ENCODE peak calls at places on chromosomes 5 and 9, in eight cellular contexts. A is A549, Q is psoas muscle, B is stomach, J is gastrocnemius medialis, W is lower leg skin, K is PC-3, R is cardiac fibroblast. N is an unnamed sample.

GRCh38 chr5:173354645-173355044 is 26.4 kb upstream of the STC2 start:
- DNase-seq in A (no peak), Q (no peak), B (no peak), J (no peak), W (no peak), K (no peak), R (no peak), N (no peak)

GRCh38 chr9:128211551-128212281 is 8.5 kb downstream of the DNM1 start:
- DNase-seq in A (peak; percentile 75), Q (no peak), B (no peak), J (no peak), W (no peak), K (no peak), R (no peak), N (no peak)

GRCh38 chr9:72600671-72601070 is 79.3 kb downstream of the TMC1 start:
- DNase-seq in A (no peak), Q (no peak), B (no peak), J (no peak), W (no peak), K (no peak), R (peak; percentile 20), N (no peak)

GRCh38 chr9:123763910-123764588 is 165.9 kb downstream of the DENND1A start:
- DNase-seq in A (no peak), Q (no peak), B (no peak), J (no peak), W (no peak), K (no peak), R (peak; percentile 16), N (no peak)

GRCh38 chr9:110979636-110980035 is 58.6 kb downstream of the LPAR1 start:
- DNase-seq in A (no peak), Q (no peak), B (no peak), J (no peak), W (no peak), K (no peak), R (peak; percentile 55), N (no peak)

GRCh38 chr9:98805506-98806272 is 1.8 kb upstream of the GALNT12 start:
- DNase-seq in A (no peak), Q (no peak), B (no peak), J (no peak), W (no peak), K (no peak), R (peak; percentile 74), N (no peak)

GRCh38 chr9:32294051-32294600 is 90.3 kb upstream of the ACO1 start:
- DNase-seq in A (no peak), Q (no peak), B (no peak), J (no peak), W (no peak), K (no peak), R (no peak), N (no peak)

GRCh38 chr5:172919525-172920446 is 39.4 kb upstream of the RPL26L1 start:
- DNase-seq in A (no peak), Q (peak; percentile 58), B (peak; percentile 71), J (peak; percentile 76), W (no peak), K (no peak), R (peak; percentile 75), N (no peak)

GRCh38 chr5:180097926-180098325 is 26.4 kb upstream of the RNF130 start:
- DNase-seq in A (no peak), Q (no peak), B (no peak), J (no peak), W (no peak), K (no peak), R (no peak), N (no peak)

GRCh38 chr9:88535226-88535931 is 401 bp downstream of the NXNL2 start:
- DNase-seq in A (no peak), Q (no peak), B (peak; percentile 30), J (no peak), W (no peak), K (no peak), R (no peak), N (no peak)

GRCh38 chr5:53362521-53362941 is 117.9 kb upstream of the FST start:
- DNase-seq in A (peak; percentile 37), Q (no peak), B (no peak), J (no peak), W (peak; percentile 38), K (peak; percentile 97), R (peak; percentile 98), N (no peak)

GRCh38 chr5:139413963-139414362 is 10.1 kb upstream of the SPATA24 start:
- DNase-seq in A (no peak), Q (no peak), B (no peak), J (no peak), W (no peak), K (no peak), R (no peak), N (peak; percentile 24)

GRCh38 chr9:114737118-114737517 is 55.1 kb upstream of the TEX48 start:
- DNase-seq in A (no peak), Q (no peak), B (no peak), J (no peak), W (no peak), K (peak; percentile 33), R (no peak), N (no peak)

GRCh38 chr5:83551826-83552225 is 80.3 kb downstream of the VCAN start:
- DNase-seq in A (no peak), Q (no peak), B (no peak), J (no peak), W (no peak), K (peak; percentile 37), R (peak; percentile 80), N (no peak)

GRCh38 chr9:94639996-94640376 is 668 bp upstream of the FBP1 start:
- DNase-seq in A (no peak), Q (no peak), B (no peak), J (no peak), W (no peak), K (peak; percentile 55), R (no peak), N (no peak)

GRCh38 chr9:94642526-94642925 is 3.2 kb upstream of the FBP1 start:
- DNase-seq in A (no peak), Q (no peak), B (no peak), J (no peak), W (no peak), K (no peak), R (no peak), N (no peak)

GRCh38 chr9:94643176-94643575 is 3.9 kb upstream of the FBP1 start:
- DNase-seq in A (no peak), Q (no peak), B (no peak), J (no peak), W (no peak), K (no peak), R (no peak), N (no peak)

GRCh38 chr9:94639045-94639995 is at the start of gene FBP1:
- DNase-seq in A (no peak), Q (peak; percentile 52), B (peak; percentile 64), J (no peak), W (no peak), K (peak; percentile 39), R (no peak), N (no peak)

GRCh38 chr9:94638335-94639044 is 828 bp downstream of the FBP1 start:
- DNase-seq in A (no peak), Q (no peak), B (peak; percentile 47), J (no peak), W (no peak), K (no peak), R (no peak), N (no peak)
- H3K4me3 ChIP-seq in A (no peak overlapping the region), Q (peak overlapping the region; percentile 73), B (peak overlapping the region; percentile 61), J (peak overlapping the region; percentile 53), W (peak overlapping the region; percentile 22), K (peak overlapping the region; percentile 79), R (no peak overlapping the region), N (peak overlapping the region; percentile 90)

GRCh38 chr5:35482167-35482755 is 135.4 kb upstream of the SPEF2 start:
- DNase-seq in A (no peak), Q (no peak), B (no peak), J (no peak), W (no peak), K (no peak), R (no peak), N (no peak)

GRCh38 chr5:35476789-35477188 is 140.9 kb upstream of the SPEF2 start:
- DNase-seq in A (no peak), Q (no peak), B (no peak), J (no peak), W (no peak), K (no peak), R (no peak), N (no peak)

GRCh38 chr5:35476046-35476445 is 141.6 kb upstream of the SPEF2 start:
- DNase-seq in A (no peak), Q (no peak), B (no peak), J (no peak), W (no peak), K (no peak), R (no peak), N (no peak)

GRCh38 chr5:35477321-35477720 is 140.3 kb upstream of the SPEF2 start:
- DNase-seq in A (no peak), Q (no peak), B (no peak), J (no peak), W (no peak), K (no peak), R (no peak), N (no peak)

GRCh38 chr5:35478856-35479682 is 138.6 kb upstream of the SPEF2 start:
- DNase-seq in A (no peak), Q (no peak), B (no peak), J (no peak), W (no peak), K (peak; percentile 36), R (peak; percentile 52), N (no peak)
- H3K4me3 ChIP-seq in A (peak overlapping the region; percentile 30), Q (peak overlapping the region; percentile 48), B (no peak overlapping the region), J (peak overlapping the region; percentile 13), W (no peak overlapping the region), K (peak overlapping the region; percentile 70), R (peak overlapping the region; percentile 48), N (peak overlapping the region; percentile 60)

DNA sequence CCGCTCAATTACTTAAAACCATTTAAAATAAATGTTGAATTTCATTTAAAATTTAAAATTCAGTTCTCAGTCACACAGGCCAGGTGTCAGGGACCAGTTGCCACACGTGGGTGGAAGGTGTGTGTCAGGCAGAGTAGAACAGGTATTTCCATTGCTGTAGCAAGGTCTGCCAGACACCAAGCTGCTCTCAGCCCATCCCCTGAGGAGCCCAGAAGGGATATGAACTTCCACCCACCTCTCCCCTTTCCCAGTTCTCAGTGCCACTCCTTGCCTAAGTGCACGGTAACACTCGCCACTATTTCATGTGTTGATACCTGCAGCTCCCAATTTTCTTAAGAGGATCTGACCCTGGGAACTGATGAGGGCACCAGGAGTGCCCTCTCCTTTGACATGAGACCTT is 12.7 kb downstream of the SYK start:
- DNase-seq in A (no peak), Q (no peak), B (no peak), J (no peak), W (no peak), K (no peak), R (no peak), N (no peak)
- H3K4me3 ChIP-seq in A (no peak overlapping the region), Q (no peak overlapping the region), B (no peak overlapping the region), J (no peak overlapping the region), W (no peak overlapping the region), K (no peak overlapping the region), R (no peak overlapping the region), N (no peak overlapping the region)

DNA sequence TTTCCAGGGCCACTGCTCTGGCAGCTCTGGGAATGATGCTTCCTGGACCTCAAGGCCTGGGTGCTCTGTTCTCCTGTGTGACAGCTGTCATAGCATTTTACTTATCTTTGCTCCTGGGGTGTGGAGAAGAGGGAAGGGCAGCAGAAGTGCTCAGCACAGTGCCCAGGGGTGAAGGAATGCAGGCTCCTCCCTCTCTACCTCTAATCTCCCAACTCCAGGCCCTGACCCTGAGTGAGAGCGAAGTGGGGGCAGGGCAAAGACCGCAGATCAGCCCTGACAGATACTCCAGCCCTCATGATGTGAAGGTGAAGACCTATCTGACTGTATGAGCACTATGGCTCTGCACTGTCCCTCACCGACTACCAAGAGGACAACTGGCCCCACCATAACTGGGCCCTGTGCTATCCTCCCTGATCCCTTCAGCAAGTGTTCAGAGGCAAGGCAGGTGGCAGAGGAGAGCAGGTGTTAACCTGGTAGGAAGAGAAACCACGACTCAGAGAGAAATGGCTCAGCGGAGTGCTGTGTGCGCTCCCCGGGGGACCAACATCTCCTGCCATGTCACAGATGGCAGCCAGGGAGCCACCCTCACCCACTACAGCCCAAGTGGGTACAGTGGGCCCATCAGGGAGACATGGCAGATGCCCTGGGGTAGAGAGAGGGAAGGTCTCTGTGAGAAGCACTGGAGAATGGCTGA is 16.8 kb downstream of the ACSL6 start:
- DNase-seq in A (no peak), Q (no peak), B (no peak), J (no peak), W (no peak), K (no peak), R (no peak), N (no peak)
- H3K4me3 ChIP-seq in A (no peak overlapping the region), Q (no peak overlapping the region), B (no peak overlapping the region), J (no peak overlapping the region), W (no peak overlapping the region), K (no peak overlapping the region), R (no peak overlapping the region), N (no peak overlapping the region)

N was measured in coronary artery.